ENCODE peak calls at places on chromosome 10, in eight cellular contexts. P, F, J, A, U, X, Q and I are unnamed samples.

GRCh38 chr10:22477365-22478287 is 132.3 kb downstream of the SPAG6 start:
- DNase-seq in P (no peak), F (peak), J (no peak), A (no peak), U (no peak), X (no peak), Q (no peak), I (no peak)

GRCh38 chr10:70562036-70562710 is 40.4 kb downstream of the PRF1 start:
- DNase-seq in P (no peak), F (no peak), J (no peak), A (no peak), U (no peak), X (no peak), Q (no peak), I (no peak)

GRCh38 chr10:5948999-5949759 is 28.2 kb downstream of the IL15RA start:
- DNase-seq in P (no peak), F (peak), J (no peak), A (peak), U (peak), X (peak), Q (peak), I (peak)

GRCh38 chr10:3339531-3339950 is 167.0 kb upstream of the PITRM1 start:
- DNase-seq in P (no peak), F (no peak), J (no peak), A (no peak), U (peak), X (no peak), Q (peak), I (no peak)

GRCh38 chr10:46526682-46527038 is 29.8 kb downstream of the GPRIN2 start:
- DNase-seq in P (no peak), F (no peak), J (peak), A (no peak), U (peak), X (no peak), Q (no peak), I (peak)

GRCh38 chr10:31147220-31147608 is 115.5 kb upstream of the ZNF438 start:
- DNase-seq in P (no peak), F (no peak), J (no peak), A (no peak), U (peak), X (no peak), Q (peak), I (no peak)

GRCh38 chr10:110442746-110443145 is 55.0 kb upstream of the DUSP5 start:
- DNase-seq in P (no peak), F (peak), J (no peak), A (no peak), U (no peak), X (no peak), Q (no peak), I (peak)

GRCh38 chr10:119305860-119306513 is 98.6 kb downstream of the GRK5 start:
- DNase-seq in P (peak), F (peak), J (peak), A (peak), U (peak), X (peak), Q (peak), I (peak)

GRCh38 chr10:49620286-49620810 is 6.5 kb downstream of the CHAT start:
- DNase-seq in P (no peak), F (no peak), J (no peak), A (no peak), U (no peak), X (no peak), Q (no peak), I (no peak)

GRCh38 chr10:111475720-111476119 is 398.9 kb downstream of the ADRA2A start:
- DNase-seq in P (no peak), F (no peak), J (no peak), A (no peak), U (no peak), X (no peak), Q (peak), I (no peak)

GRCh38 chr10:116985611-116986010 is 19.4 kb downstream of the SHTN1 start:
- DNase-seq in P (no peak), F (no peak), J (no peak), A (no peak), U (peak), X (no peak), Q (peak), I (no peak)

GRCh38 chr10:28179490-28180099 is 123.3 kb downstream of the MPP7 start:
- DNase-seq in P (no peak), F (peak), J (no peak), A (peak), U (peak), X (peak), Q (peak), I (no peak)

GRCh38 chr10:98472171-98472570 is 25.4 kb upstream of the HPS1 start:
- DNase-seq in P (no peak), F (no peak), J (no peak), A (no peak), U (no peak), X (no peak), Q (no peak), I (no peak)

GRCh38 chr10:131737543-131738395 is 163.0 kb upstream of the PPP2R2D start:
- DNase-seq in P (no peak), F (no peak), J (no peak), A (no peak), U (no peak), X (no peak), Q (no peak), I (no peak)

GRCh38 chr10:70974351-70974901 is 86.1 kb upstream of the PCBD1 start:
- DNase-seq in P (no peak), F (peak), J (no peak), A (no peak), U (peak), X (peak), Q (peak), I (no peak)